ENCODE peak calls at places on chromosome 14, in nine cellular contexts. G, K, V, D, S, N, I, C and U are unnamed samples.

GRCh38 chr14:72545411-72546311 is 348.2 kb downstream of the DPF3 start:
- DNase-seq in G (no peak), K (no peak), V (no peak), D (no peak), S (peak), N (no peak), I (no peak), C (no peak), U (no peak)

GRCh38 chr14:78156196-78156595 is 14.0 kb upstream of the NRXN3 start:
- DNase-seq in G (no peak), K (no peak), V (no peak), D (no peak), S (no peak), N (no peak), I (no peak), C (no peak), U (no peak)

GRCh38 chr14:89848165-89848564 is 106.4 kb downstream of the EFCAB11 start:
- DNase-seq in G (no peak), K (no peak), V (no peak), D (no peak), S (peak), N (no peak), I (peak), C (no peak), U (no peak)

GRCh38 chr14:63544641-63545234 is 1.6 kb upstream of the PPP2R5E start:
- DNase-seq in G (no peak), K (no peak), V (no peak), D (no peak), S (peak), N (no peak), I (peak), C (no peak), U (no peak)

GRCh38 chr14:33343016-33343415 is 404.3 kb downstream of the NPAS3 start:
- DNase-seq in G (no peak), K (no peak), V (no peak), D (no peak), S (peak), N (no peak), I (peak), C (no peak), U (no peak)

GRCh38 chr14:24910408-24910986 is 139.4 kb downstream of the STXBP6 start:
- DNase-seq in G (no peak), K (no peak), V (no peak), D (no peak), S (no peak), N (no peak), I (no peak), C (no peak), U (no peak)

GRCh38 chr14:96754845-96755184 is 42.4 kb upstream of the VRK1 start:
- DNase-seq in G (no peak), K (no peak), V (no peak), D (no peak), S (no peak), N (no peak), I (no peak), C (peak), U (no peak)

GRCh38 chr14:94461526-94462218 is 9.1 kb upstream of the SERPINA11 start:
- DNase-seq in G (no peak), K (no peak), V (no peak), D (no peak), S (peak), N (no peak), I (no peak), C (peak), U (no peak)

GRCh38 chr14:92922155-92922735 is 705 bp upstream of the CHGA start:
- DNase-seq in G (no peak), K (no peak), V (no peak), D (no peak), S (no peak), N (no peak), I (no peak), C (no peak), U (no peak)

GRCh38 chr14:64757601-64758000 is 53.4 kb downstream of the PLEKHG3 start:
- DNase-seq in G (peak), K (no peak), V (no peak), D (no peak), S (no peak), N (no peak), I (no peak), C (no peak), U (no peak)

GRCh38 chr14:52023518-52023917 is 34.2 kb downstream of the RTRAF start:
- DNase-seq in G (no peak), K (no peak), V (no peak), D (no peak), S (peak), N (peak), I (peak), C (no peak), U (no peak)

GRCh38 chr14:38589747-38590350 is 334.0 kb upstream of the CLEC14A start:
- DNase-seq in G (no peak), K (no peak), V (no peak), D (no peak), S (no peak), N (no peak), I (no peak), C (no peak), U (no peak)

GRCh38 chr14:69298131-69299071 is 38.4 kb downstream of the GALNT16 start:
- DNase-seq in G (peak), K (no peak), V (no peak), D (no peak), S (no peak), N (no peak), I (no peak), C (no peak), U (no peak)

GRCh38 chr14:61498811-61499210 is 177.4 kb downstream of the PRKCH start:
- DNase-seq in G (no peak), K (no peak), V (no peak), D (no peak), S (peak), N (peak), I (no peak), C (no peak), U (no peak)

GRCh38 chr14:43052897-43053296 is 1446.2 kb downstream of the LRFN5 start:
- DNase-seq in G (no peak), K (no peak), V (no peak), D (no peak), S (no peak), N (no peak), I (no peak), C (no peak), U (no peak)

GRCh38 chr14:38105106-38105702 is 102.5 kb upstream of the SSTR1 start:
- DNase-seq in G (no peak), K (no peak), V (no peak), D (no peak), S (no peak), N (no peak), I (no peak), C (no peak), U (no peak)

GRCh38 chr14:29906256-29906885 is 21.3 kb downstream of the PRKD1 start:
- DNase-seq in G (no peak), K (no peak), V (peak), D (no peak), S (peak), N (peak), I (peak), C (no peak), U (no peak)

GRCh38 chr14:91870001-91870400 is 2.7 kb upstream of the TC2N start:
- DNase-seq in G (no peak), K (peak), V (peak), D (no peak), S (no peak), N (no peak), I (no peak), C (no peak), U (no peak)

GRCh38 chr14:64723691-64724577 is 19.7 kb downstream of the PLEKHG3 start:
- DNase-seq in G (peak), K (no peak), V (no peak), D (no peak), S (peak), N (no peak), I (no peak), C (no peak), U (no peak)

GRCh38 chr14:50399251-50400032 is 2.8 kb upstream of the CDKL1 start:
- DNase-seq in G (no peak), K (no peak), V (no peak), D (no peak), S (peak), N (peak), I (peak), C (no peak), U (no peak)
- TF ChIP-seq CTCF in G (no peak), K (no peak), V (no peak), D (no peak), S (no peak), N (no peak), I (no peak), C (no peak), U (no peak)

GRCh38 chr14:21024668-21025373 is at the start of gene NDRG2:
- DNase-seq in G (peak), K (peak), V (peak), D (peak), S (peak), N (no peak), I (no peak), C (peak), U (peak)
- TF ChIP-seq CTCF in G (no peak), K (no peak), V (no peak), D (no peak), S (no peak), N (no peak), I (no peak), C (no peak), U (no peak)

DNA sequence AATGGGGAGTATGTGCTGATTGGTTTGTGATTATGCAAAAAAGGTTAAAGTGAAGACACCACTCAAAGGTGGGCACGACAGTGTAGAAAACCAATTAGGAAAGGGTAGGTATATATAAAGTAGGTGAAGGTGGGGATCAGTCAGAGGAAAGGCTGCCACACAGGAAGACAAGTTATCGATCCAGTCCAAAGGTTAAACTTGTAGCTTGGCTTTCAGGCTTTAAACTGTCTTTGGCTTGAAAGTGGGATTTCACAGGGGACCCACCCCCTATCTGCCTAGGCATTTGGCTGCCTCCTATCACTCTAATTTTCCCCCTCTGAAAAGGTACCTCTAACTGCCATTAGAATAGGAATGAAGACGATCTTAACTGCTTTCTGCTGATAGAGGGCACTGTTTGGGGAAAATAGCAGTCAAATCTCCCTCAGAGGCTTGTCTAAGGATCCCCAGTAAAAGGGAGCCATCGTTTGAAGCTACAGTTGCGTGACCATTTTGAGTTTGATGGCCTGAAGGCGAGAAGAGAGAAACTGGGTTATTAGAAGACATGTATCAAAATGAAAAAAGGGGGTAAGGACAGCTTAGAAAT is 250.2 kb downstream of the GPHN start:
- DNase-seq in G (no peak), K (no peak), V (no peak), D (no peak), S (no peak), N (no peak), I (no peak), C (no peak), U (no peak)
- TF ChIP-seq CTCF in G (no peak), K (no peak), V (no peak), D (no peak), S (no peak), N (no peak), I (no peak), C (no peak), U (no peak)

DNA sequence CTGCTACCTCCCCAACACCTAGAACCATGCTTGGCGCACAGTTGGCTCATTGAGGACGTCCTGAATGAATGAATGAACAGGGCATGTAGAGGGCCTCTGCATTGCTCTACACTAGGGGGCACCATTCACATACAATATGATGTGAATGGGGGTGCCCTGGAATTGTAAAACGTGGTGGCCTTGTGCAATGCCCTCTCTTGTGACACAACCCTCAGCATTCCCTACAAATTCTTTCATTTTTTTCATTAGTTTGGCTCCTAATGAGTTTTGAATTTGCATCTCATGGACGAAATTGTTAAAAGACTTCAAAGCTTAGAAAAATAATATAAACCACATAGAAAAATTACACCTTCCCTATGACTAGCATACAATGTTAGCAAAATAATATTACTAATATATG is 2.3 kb upstream of the DIO2 start:
- DNase-seq in G (no peak), K (no peak), V (no peak), D (no peak), S (peak), N (no peak), I (peak), C (no peak), U (no peak)
- TF ChIP-seq CTCF in G (peak), K (no peak), V (peak), D (peak), S (peak), N (peak), I (peak), C (no peak), U (no peak)

GRCh38 chr14:87014854-87015253 is 978.1 kb downstream of the GALC start:
- DNase-seq in G (no peak), K (no peak), V (no peak), D (no peak), S (no peak), N (no peak), I (no peak), C (no peak), U (no peak)
- TF ChIP-seq CTCF in G (no peak), K (no peak), V (no peak), D (peak), S (no peak), N (no peak), I (peak), C (no peak), U (no peak)

GRCh38 chr14:54498095-54498531 is 9.3 kb upstream of the GMFB start:
- DNase-seq in G (no peak), K (no peak), V (no peak), D (no peak), S (no peak), N (no peak), I (no peak), C (no peak), U (no peak)

GRCh38 chr14:54498579-54498978 is 9.8 kb upstream of the GMFB start:
- DNase-seq in G (no peak), K (no peak), V (no peak), D (no peak), S (no peak), N (no peak), I (no peak), C (no peak), U (no peak)

GRCh38 chr14:54500744-54501143 is 9.0 kb upstream of the CGRRF1 start:
- DNase-seq in G (no peak), K (no peak), V (no peak), D (no peak), S (no peak), N (no peak), I (no peak), C (no peak), U (no peak)

GRCh38 chr14:54493293-54493692 is 4.5 kb upstream of the GMFB start:
- DNase-seq in G (no peak), K (no peak), V (no peak), D (no peak), S (no peak), N (no peak), I (no peak), C (no peak), U (no peak)

DNA sequence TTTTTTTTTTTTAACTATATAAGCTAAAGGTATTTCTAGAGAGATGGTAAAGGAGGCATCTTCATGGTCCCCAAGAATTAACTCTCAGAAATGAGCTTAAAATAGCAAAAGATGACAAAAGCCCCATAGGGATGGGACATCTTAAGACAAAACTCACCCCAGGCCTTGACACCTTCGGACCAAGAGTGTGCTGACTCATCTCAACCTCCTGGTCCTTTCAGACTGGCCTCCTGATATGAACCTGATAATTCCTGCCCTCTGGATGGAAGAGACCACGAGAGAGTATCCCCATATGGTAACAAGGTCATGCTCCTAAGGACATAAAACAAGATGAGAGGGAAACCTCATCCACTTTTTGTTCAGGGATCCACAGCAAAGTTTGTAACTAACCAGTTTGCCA is 8.4 kb upstream of the GMFB start:
- DNase-seq in G (no peak), K (no peak), V (no peak), D (no peak), S (no peak), N (no peak), I (no peak), C (no peak), U (no peak)
- TF ChIP-seq CTCF in G (no peak), K (no peak), V (no peak), D (no peak), S (no peak), N (no peak), I (no peak), C (no peak), U (no peak)

GRCh38 chr14:23294734-23295561 is 7.7 kb downstream of the PPP1R3E start:
- DNase-seq in G (no peak), K (peak), V (peak), D (no peak), S (peak), N (no peak), I (peak), C (no peak), U (peak)
- TF ChIP-seq CTCF in G (peak), K (peak), V (peak), D (peak), S (peak), N (peak), I (peak), C (peak), U (no peak)

GRCh38 chr14:101183376-101184103 is 280.0 kb upstream of the RTL1 start:
- DNase-seq in G (peak), K (no peak), V (no peak), D (peak), S (no peak), N (no peak), I (no peak), C (peak), U (no peak)
- TF ChIP-seq CTCF in G (peak), K (no peak), V (peak), D (peak), S (peak), N (peak), I (peak), C (no peak), U (no peak)

GRCh38 chr14:99566390-99567354 is 37.3 kb downstream of the CCDC85C start:
- DNase-seq in G (no peak), K (no peak), V (no peak), D (no peak), S (no peak), N (no peak), I (no peak), C (no peak), U (no peak)
- TF ChIP-seq CTCF in G (no peak), K (no peak), V (no peak), D (no peak), S (no peak), N (no peak), I (no peak), C (no peak), U (no peak)

GRCh38 chr14:68286667-68287066 is 467.1 kb downstream of the RAD51B start:
- DNase-seq in G (no peak), K (no peak), V (no peak), D (no peak), S (peak), N (no peak), I (no peak), C (no peak), U (no peak)

GRCh38 chr14:68295316-68295816 is 475.8 kb downstream of the RAD51B start:
- DNase-seq in G (peak), K (no peak), V (no peak), D (no peak), S (no peak), N (no peak), I (no peak), C (no peak), U (no peak)

GRCh38 chr14:68292467-68293334 is 473.1 kb downstream of the RAD51B start:
- DNase-seq in G (no peak), K (no peak), V (no peak), D (no peak), S (peak), N (no peak), I (no peak), C (no peak), U (no peak)

GRCh38 chr14:68293404-68293803 is 473.8 kb downstream of the RAD51B start:
- DNase-seq in G (peak), K (no peak), V (no peak), D (no peak), S (no peak), N (no peak), I (no peak), C (no peak), U (no peak)

GRCh38 chr14:68291820-68292219 is 472.2 kb downstream of the RAD51B start:
- DNase-seq in G (no peak), K (no peak), V (no peak), D (no peak), S (no peak), N (no peak), I (no peak), C (no peak), U (no peak)
- TF ChIP-seq CTCF in G (no peak), K (no peak), V (no peak), D (no peak), S (no peak), N (no peak), I (no peak), C (no peak), U (no peak)